ENCODE peak calls at places on chromosomes 11 and 22, in nine cellular contexts. P is left ventricle myocardium inferior, O is body of pancreas, V is fibroblast of lung, E is AG10803, N is IMR-90, S is mucosa of descending colon, Q is prostate gland, C is kidney. L is an unnamed sample.
A peak's percentile ranks its signal among the peaks of the same experiment; 100 is the strongest.

GRCh38 chr11:27179334-27179733 is 138.7 kb downstream of the BBOX1 start:
- DNase-seq in P (no peak), O (no peak), V (no peak), E (peak; percentile 66), N (no peak), S (no peak), Q (no peak), C (no peak), L (no peak)

GRCh38 chr11:1073261-1073724 is 1.4 kb upstream of the MUC2 start:
- DNase-seq in P (peak; percentile 42), O (peak; percentile 87), V (peak; percentile 53), E (peak; percentile 49), N (peak; percentile 46), S (peak; percentile 88), Q (peak; percentile 79), C (peak; percentile 93), L (no peak)

GRCh38 chr11:47394050-47394321 is 14.4 kb upstream of the SLC39A13 start:
- DNase-seq in P (no peak), O (no peak), V (no peak), E (no peak), N (no peak), S (peak; percentile 61), Q (no peak), C (peak; percentile 73), L (no peak)

GRCh38 chr11:132941024-132941646 is 591.2 kb downstream of the OPCML start:
- DNase-seq in P (no peak), O (no peak), V (peak; percentile 62), E (peak; percentile 48), N (peak; percentile 43), S (no peak), Q (no peak), C (no peak), L (no peak)

GRCh38 chr11:83475741-83476140 is 189.6 kb upstream of the CCDC90B start:
- DNase-seq in P (no peak), O (no peak), V (no peak), E (no peak), N (no peak), S (no peak), Q (no peak), C (no peak), L (no peak)

GRCh38 chr22:25750569-25751173 is 8.7 kb downstream of the MYO18B start:
- DNase-seq in P (no peak), O (no peak), V (no peak), E (peak; percentile 8), N (no peak), S (no peak), Q (no peak), C (no peak), L (no peak)

GRCh38 chr22:45087802-45088201 is 75.9 kb upstream of the NUP50 start:
- DNase-seq in P (no peak), O (no peak), V (no peak), E (no peak), N (no peak), S (no peak), Q (no peak), C (no peak), L (no peak)

GRCh38 chr22:47048123-47049077 is 285.9 kb downstream of the TBC1D22A start:
- DNase-seq in P (no peak), O (no peak), V (no peak), E (no peak), N (no peak), S (no peak), Q (no peak), C (peak; percentile 63), L (no peak)

GRCh38 chr22:30720263-30720837 is 25.7 kb downstream of the OSBP2 start:
- DNase-seq in P (no peak), O (no peak), V (no peak), E (no peak), N (no peak), S (no peak), Q (no peak), C (no peak), L (no peak)

GRCh38 chr22:49770454-49771265 is 57.0 kb downstream of the BRD1 start:
- DNase-seq in P (peak; percentile 9), O (no peak), V (no peak), E (no peak), N (no peak), S (peak; percentile 31), Q (no peak), C (peak; percentile 55), L (no peak)

GRCh38 chr22:17777005-17777716 is 2.9 kb upstream of the BID start:
- DNase-seq in P (no peak), O (no peak), V (no peak), E (no peak), N (no peak), S (peak; percentile 74), Q (no peak), C (peak; percentile 74), L (no peak)

GRCh38 chr11:34788642-34789041 is 127.5 kb downstream of the APIP start:
- DNase-seq in P (no peak), O (no peak), V (no peak), E (no peak), N (no peak), S (no peak), Q (no peak), C (no peak), L (no peak)

GRCh38 chr11:17734986-17735822 is 623 bp downstream of the KCNC1 start:
- DNase-seq in P (peak; percentile 66), O (peak; percentile 73), V (peak; percentile 61), E (peak; percentile 58), N (peak; percentile 69), S (no peak), Q (peak; percentile 40), C (peak; percentile 89), L (peak; percentile 73)
- H3K4me3 ChIP-seq in P (peak overlapping the region; percentile 67), O (no peak overlapping the region), V (no peak overlapping the region), E (no peak overlapping the region), N (peak overlapping the region; percentile 10), S (no peak overlapping the region), Q (peak overlapping the region; percentile 40), C (no peak overlapping the region), L (peak overlapping the region; percentile 40)

GRCh38 chr11:61976813-61977475 is 9.5 kb upstream of the FTH1 start:
- DNase-seq in P (no peak), O (no peak), V (no peak), E (no peak), N (no peak), S (no peak), Q (no peak), C (no peak), L (no peak)
- H3K4me3 ChIP-seq in P (no peak overlapping the region), O (no peak overlapping the region), V (no peak overlapping the region), E (no peak overlapping the region), N (no peak overlapping the region), S (no peak overlapping the region), Q (no peak overlapping the region), C (peak overlapping the region; percentile 20), L (no peak overlapping the region)

GRCh38 chr11:79084382-79084781 is 356.4 kb downstream of the TENM4 start:
- DNase-seq in P (no peak), O (no peak), V (no peak), E (no peak), N (no peak), S (no peak), Q (no peak), C (no peak), L (no peak)
- H3K4me3 ChIP-seq in P (no peak overlapping the region), O (no peak overlapping the region), V (no peak overlapping the region), E (no peak overlapping the region), N (no peak overlapping the region), S (no peak overlapping the region), Q (no peak overlapping the region), C (no peak overlapping the region), L (no peak overlapping the region)

GRCh38 chr22:37544955-37545702 is 15.2 kb upstream of the CDC42EP1 start:
- DNase-seq in P (peak; percentile 68), O (peak; percentile 90), V (peak; percentile 65), E (peak; percentile 61), N (peak; percentile 58), S (no peak), Q (no peak), C (peak; percentile 85), L (peak; percentile 83)
- H3K4me3 ChIP-seq in P (peak overlapping the region; percentile 53), O (no peak overlapping the region), V (no peak overlapping the region), E (peak overlapping the region; percentile 47), N (no peak overlapping the region), S (no peak overlapping the region), Q (no peak overlapping the region), C (no peak overlapping the region), L (peak overlapping the region; percentile 20)

GRCh38 chr11:44321059-44321458 is 11.1 kb upstream of the ALX4 start:
- DNase-seq in P (no peak), O (no peak), V (no peak), E (no peak), N (no peak), S (no peak), Q (no peak), C (no peak), L (no peak)

GRCh38 chr11:44320289-44320973 is 10.5 kb upstream of the ALX4 start:
- DNase-seq in P (no peak), O (no peak), V (no peak), E (no peak), N (no peak), S (no peak), Q (no peak), C (peak; percentile 22), L (no peak)

GRCh38 chr11:44324222-44324621 is 14.3 kb upstream of the ALX4 start:
- DNase-seq in P (no peak), O (no peak), V (no peak), E (no peak), N (no peak), S (no peak), Q (no peak), C (no peak), L (no peak)

GRCh38 chr11:44319552-44320288 is 9.8 kb upstream of the ALX4 start:
- DNase-seq in P (no peak), O (no peak), V (no peak), E (no peak), N (no peak), S (no peak), Q (no peak), C (peak; percentile 72), L (peak; percentile 31)

DNA sequence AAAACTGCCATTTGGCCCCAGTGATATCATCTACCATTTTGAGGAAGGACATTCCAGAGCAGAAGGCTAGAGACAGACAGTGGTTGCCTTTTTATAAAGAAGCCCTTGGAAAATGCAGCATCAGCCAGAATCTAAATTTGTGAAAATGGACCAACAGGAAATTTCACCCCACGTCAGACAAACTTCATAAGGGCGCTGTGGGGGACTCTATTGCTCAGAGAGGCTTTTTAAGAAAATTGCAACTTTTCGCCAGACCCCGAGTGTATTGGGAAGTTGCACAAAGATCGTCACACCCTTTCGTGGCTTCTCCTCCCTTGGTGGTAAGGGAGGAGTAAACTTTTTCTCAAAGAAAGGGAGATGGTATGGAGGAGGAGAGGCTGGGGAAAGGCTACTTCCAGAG is 12.3 kb upstream of the ALX4 start:
- DNase-seq in P (no peak), O (no peak), V (no peak), E (no peak), N (no peak), S (no peak), Q (no peak), C (no peak), L (no peak)
- H3K4me3 ChIP-seq in P (no peak overlapping the region), O (no peak overlapping the region), V (no peak overlapping the region), E (no peak overlapping the region), N (no peak overlapping the region), S (no peak overlapping the region), Q (no peak overlapping the region), C (no peak overlapping the region), L (no peak overlapping the region)

DNA sequence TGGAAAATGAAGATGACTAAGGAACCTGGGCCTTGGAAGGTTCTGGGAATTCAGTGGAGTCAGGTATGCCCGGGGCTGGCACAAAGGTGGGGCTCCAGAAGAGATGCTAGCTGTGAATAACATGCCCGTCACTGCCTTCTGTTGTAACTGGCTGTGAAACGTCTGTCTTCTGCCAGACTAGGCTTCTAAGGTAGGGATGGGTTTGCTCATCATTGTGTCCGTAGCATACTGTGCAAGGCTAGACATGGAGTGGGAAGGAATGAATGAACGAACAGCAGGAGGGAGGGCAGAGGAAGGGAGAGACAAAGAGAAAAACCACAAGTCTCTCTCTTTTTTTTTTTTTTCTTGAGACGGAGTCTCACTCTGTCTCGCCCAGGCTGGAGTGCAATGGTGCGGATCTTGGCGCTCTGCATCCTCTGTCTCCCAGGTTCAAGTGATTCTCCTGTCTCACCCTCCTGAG is 327.4 kb downstream of the MN1 start:
- DNase-seq in P (no peak), O (no peak), V (no peak), E (no peak), N (no peak), S (no peak), Q (no peak), C (no peak), L (no peak)
- H3K4me3 ChIP-seq in P (no peak overlapping the region), O (no peak overlapping the region), V (no peak overlapping the region), E (no peak overlapping the region), N (no peak overlapping the region), S (no peak overlapping the region), Q (no peak overlapping the region), C (no peak overlapping the region), L (no peak overlapping the region)

L was measured in Caco-2.